ENCODE peak calls at places on chromosomes 11 and 22, in eight cellular contexts. R is nephron progenitor cell; U is KBM-7; F is fibroblast of mammary gland; C is activated CD4-positive, CD25-positive, alpha-beta regulatory T cell; L is naive thymus-derived CD8-positive, alpha-beta T cell; P is endothelial cell; Z is activated effector memory CD4-positive, alpha-beta T cell treated with Interleukin-2 at 50 U/mL for 16 hours. T is an unnamed sample.

GRCh38 chr22:38214248-38215056 is 12.7 kb downstream of the MAFF start:
- DNase-seq in R (peak), U (no peak), F (no peak), C (peak), L (peak), P (peak), Z (peak), T (no peak)

GRCh38 chr11:108512706-108513105 is 14.5 kb upstream of the POGLUT3 start:
- DNase-seq in R (no peak), U (no peak), F (no peak), C (no peak), L (no peak), P (no peak), Z (no peak), T (no peak)

GRCh38 chr22:42066133-42066761 is 4.4 kb downstream of the NAGA start:
- DNase-seq in R (no peak), U (no peak), F (no peak), C (no peak), L (no peak), P (no peak), Z (no peak), T (no peak)

GRCh38 chr11:126963603-126964353 is 36.8 kb downstream of the KIRREL3 start:
- DNase-seq in R (no peak), U (no peak), F (peak), C (no peak), L (no peak), P (no peak), Z (no peak), T (no peak)

GRCh38 chr22:39510529-39511149 is 8.5 kb downstream of the MIEF1 start:
- DNase-seq in R (no peak), U (no peak), F (no peak), C (no peak), L (no peak), P (no peak), Z (no peak), T (no peak)

GRCh38 chr11:32792948-32793475 is 1.4 kb downstream of the CCDC73 start:
- DNase-seq in R (peak), U (peak), F (peak), C (peak), L (peak), P (peak), Z (peak), T (peak)

GRCh38 chr11:79400717-79401330 is 40.0 kb downstream of the TENM4 start:
- DNase-seq in R (peak), U (peak), F (peak), C (no peak), L (no peak), P (peak), Z (no peak), T (no peak)

GRCh38 chr22:45552580-45553332 is 50.1 kb downstream of the FBLN1 start:
- DNase-seq in R (peak), U (peak), F (peak), C (no peak), L (no peak), P (peak), Z (no peak), T (no peak)

GRCh38 chr22:50074056-50074455 is 11.2 kb downstream of the MLC1 start:
- DNase-seq in R (no peak), U (no peak), F (peak), C (no peak), L (no peak), P (no peak), Z (no peak), T (no peak)

GRCh38 chr11:2924381-2924780 is 4.8 kb downstream of the PHLDA2 start:
- DNase-seq in R (no peak), U (no peak), F (no peak), C (no peak), L (no peak), P (no peak), Z (no peak), T (no peak)

GRCh38 chr11:66313321-66314185 is 3.3 kb downstream of the CD248 start:
- DNase-seq in R (peak), U (no peak), F (peak), C (no peak), L (peak), P (no peak), Z (no peak), T (no peak)

GRCh38 chr11:3158131-3158591 is 6.9 kb downstream of the OSBPL5 start:
- DNase-seq in R (no peak), U (no peak), F (no peak), C (no peak), L (no peak), P (no peak), Z (no peak), T (no peak)

GRCh38 chr11:132862918-132863317 is 669.4 kb downstream of the OPCML start:
- DNase-seq in R (no peak), U (no peak), F (no peak), C (no peak), L (no peak), P (no peak), Z (no peak), T (no peak)

GRCh38 chr11:107719557-107720304 is 7.9 kb upstream of the SLN start:
- DNase-seq in R (no peak), U (no peak), F (peak), C (no peak), L (no peak), P (no peak), Z (no peak), T (no peak)

T was measured in HCT116.